ENCODE peak calls at places on chromosomes 1 and 21, in nine cellular contexts. B is OCI-LY7; J is RWPE1; X is stimulated activated CD8-positive, alpha-beta memory T cell treated with anti-CD3 and anti-CD28 coated beads, Interleukin-4, amount 100 ng/mL, for 48 hours; Z is NCI-H226; T is mucosa of descending colon; H is ovary; R is activated B cell treated with CpG ODN at 0.5 μM for 24 hours; F is HEK293T. K is an unnamed sample.

GRCh38 chr1:227388214-227388613 is 69.9 kb upstream of the CDC42BPA start:
- DNase-seq in B (no peak), H (no peak), X (no peak), T (no peak), R (no peak), F (no peak), Z (no peak), J (no peak), K (no peak)

GRCh38 chr21:37671381-37671780 is 244.9 kb downstream of the KCNJ6 start:
- DNase-seq in T (no peak), H (no peak), X (no peak), B (no peak), F (no peak), R (no peak), J (no peak), Z (no peak), K (peak)

GRCh38 chr1:1760715-1761114 is 17.6 kb downstream of the NADK start:
- DNase-seq in X (no peak), H (no peak), T (no peak), F (no peak), R (no peak), B (peak), Z (no peak), J (no peak), K (no peak)

GRCh38 chr1:246566808-246567154 is 525 bp downstream of the CNST start:
- DNase-seq in H (no peak), T (no peak), X (no peak), F (no peak), J (peak), B (peak), R (no peak), Z (peak), K (no peak)

GRCh38 chr1:225601902-225602589 is 50.9 kb downstream of the ENAH start:
- DNase-seq in X (no peak), J (no peak), T (no peak), B (no peak), F (no peak), R (no peak), H (no peak), Z (no peak), K (no peak)

GRCh38 chr1:226659136-226659535 is 79.9 kb downstream of the ITPKB start:
- DNase-seq in R (no peak), B (no peak), Z (no peak), X (no peak), H (no peak), T (no peak), F (no peak), J (no peak), K (no peak)

GRCh38 chr1:64659478-64659877 is 85.4 kb upstream of the RAVER2 start:
- DNase-seq in T (no peak), X (no peak), Z (no peak), J (no peak), F (no peak), H (no peak), B (no peak), R (no peak), K (no peak)

GRCh38 chr1:56139786-56140185 is 439.6 kb downstream of the PLPP3 start:
- DNase-seq in X (no peak), R (no peak), F (no peak), J (no peak), Z (no peak), B (no peak), T (no peak), H (no peak), K (no peak)

GRCh38 chr1:217561446-217561845 is 69.4 kb downstream of the GPATCH2 start:
- DNase-seq in H (no peak), B (no peak), T (no peak), R (no peak), Z (peak), X (no peak), J (no peak), F (no peak), K (no peak)

GRCh38 chr1:36351222-36351977 is 28.0 kb upstream of the EVA1B start:
- DNase-seq in Z (peak), R (no peak), T (no peak), H (no peak), J (peak), F (no peak), X (no peak), B (no peak), K (peak)

GRCh38 chr1:204167730-204168129 is 1.6 kb upstream of the REN start:
- DNase-seq in H (no peak), X (no peak), T (no peak), Z (no peak), B (no peak), R (no peak), J (no peak), F (no peak), K (no peak)

GRCh38 chr21:29664615-29665014 is 275.2 kb downstream of the GRIK1 start:
- DNase-seq in Z (no peak), T (no peak), H (no peak), X (no peak), F (no peak), R (no peak), J (no peak), B (no peak), K (no peak)

GRCh38 chr21:45427331-45428271 is 22.6 kb downstream of the COL18A1 start:
- DNase-seq in X (no peak), Z (peak), R (no peak), T (no peak), F (no peak), H (peak), B (no peak), J (peak), K (peak)

GRCh38 chr1:193308438-193308837 is 122.0 kb upstream of the B3GALT2 start:
- DNase-seq in H (no peak), B (no peak), R (no peak), X (no peak), T (no peak), F (no peak), Z (peak), J (no peak), K (no peak)

GRCh38 chr1:225825078-225825477 is 15.2 kb downstream of the EPHX1 start:
- DNase-seq in H (no peak), F (no peak), X (no peak), B (no peak), J (no peak), Z (no peak), T (no peak), R (no peak), K (no peak)

GRCh38 chr1:94942171-94943128 is 15.5 kb upstream of the CNN3 start:
- DNase-seq in Z (no peak), J (no peak), T (no peak), X (no peak), H (no peak), F (no peak), R (no peak), B (no peak), K (no peak)

GRCh38 chr21:44969066-44969649 is 29.3 kb downstream of the SLX9 start:
- DNase-seq in T (no peak), B (no peak), R (no peak), Z (no peak), F (no peak), H (no peak), X (no peak), J (no peak), K (no peak)

GRCh38 chr21:42384999-42385398 is 10.9 kb downstream of the TMPRSS3 start:
- DNase-seq in R (no peak), X (no peak), B (no peak), T (peak), Z (no peak), H (no peak), F (no peak), J (no peak), K (no peak)

GRCh38 chr1:62887799-62888507 is 104.0 kb downstream of the ATG4C start:
- DNase-seq in T (no peak), F (no peak), X (no peak), J (no peak), B (no peak), H (no peak), Z (no peak), R (no peak), K (no peak)

GRCh38 chr21:31176725-31177124 is 138.4 kb upstream of the KRTAP19-8 start:
- DNase-seq in J (no peak), T (no peak), H (no peak), R (no peak), Z (no peak), F (no peak), X (no peak), B (no peak), K (no peak)

K was measured in bronchial epithelial cell.